ENCODE peak calls at places on chromosomes 12 and 14, in five cellular contexts. One of them, this sample, is unnamed.

GRCh38 chr14:104082807-104083206 is 2.7 kb upstream of the ASPG start:
- DNase-seq in neural progenitor cell: no peak
- DNase-seq in Panc1: no peak
- DNase-seq in sigmoid colon: no peak
- DNase-seq in H9: no peak
- DNase-seq in this sample: peak

GRCh38 chr12:128449146-128449894 is 182.3 kb downstream of the TMEM132C start:
- DNase-seq in neural progenitor cell: no peak
- DNase-seq in Panc1: no peak
- DNase-seq in sigmoid colon: no peak
- DNase-seq in H9: no peak
- DNase-seq in this sample: no peak

GRCh38 chr14:65790185-65790815 is 377.8 kb downstream of the FUT8 start:
- DNase-seq in neural progenitor cell: no peak
- DNase-seq in Panc1: no peak
- DNase-seq in sigmoid colon: no peak
- DNase-seq in H9: no peak
- DNase-seq in this sample: no peak

GRCh38 chr12:127810026-127810425 is 456.9 kb upstream of the TMEM132C start:
- DNase-seq in neural progenitor cell: no peak
- DNase-seq in Panc1: no peak
- DNase-seq in sigmoid colon: no peak
- DNase-seq in H9: no peak
- DNase-seq in this sample: no peak

GRCh38 chr12:53100466-53101151 is 2.7 kb upstream of the SOAT2 start:
- DNase-seq in neural progenitor cell: no peak
- DNase-seq in Panc1: no peak
- DNase-seq in sigmoid colon: peak
- DNase-seq in H9: no peak
- DNase-seq in this sample: no peak

GRCh38 chr12:45674583-45674982 is 54.9 kb upstream of the ARID2 start:
- DNase-seq in neural progenitor cell: no peak
- DNase-seq in Panc1: peak
- DNase-seq in sigmoid colon: peak
- DNase-seq in H9: no peak
- DNase-seq in this sample: no peak

GRCh38 chr14:35963209-35963608 is 137.1 kb downstream of the BRMS1L start:
- DNase-seq in neural progenitor cell: peak
- DNase-seq in Panc1: no peak
- DNase-seq in sigmoid colon: no peak
- DNase-seq in H9: no peak
- DNase-seq in this sample: no peak

GRCh38 chr14:61620130-61620946 is 75.0 kb upstream of the HIF1A start:
- DNase-seq in neural progenitor cell: no peak
- DNase-seq in Panc1: no peak
- DNase-seq in sigmoid colon: no peak
- DNase-seq in H9: no peak
- DNase-seq in this sample: no peak

GRCh38 chr14:52553671-52554575 is 1.3 kb downstream of the GPR137C start:
- DNase-seq in neural progenitor cell: peak
- DNase-seq in Panc1: no peak
- DNase-seq in sigmoid colon: peak
- DNase-seq in H9: peak
- DNase-seq in this sample: peak

GRCh38 chr12:20220339-20220738 is 148.0 kb upstream of the PDE3A start:
- DNase-seq in neural progenitor cell: peak
- DNase-seq in Panc1: no peak
- DNase-seq in sigmoid colon: no peak
- DNase-seq in H9: peak
- DNase-seq in this sample: no peak

GRCh38 chr12:132534076-132534475 is 44.1 kb downstream of the FBRSL1 start:
- DNase-seq in neural progenitor cell: no peak
- DNase-seq in Panc1: no peak
- DNase-seq in sigmoid colon: no peak
- DNase-seq in H9: no peak
- DNase-seq in this sample: no peak
- TF ChIP-seq CTCF in neural progenitor cell: no peak
- TF ChIP-seq CTCF in Panc1: no peak
- TF ChIP-seq CTCF in sigmoid colon: no peak
- TF ChIP-seq CTCF in H9: no peak
- TF ChIP-seq CTCF in this sample: no peak

GRCh38 chr14:70907172-70907995 is at the start of gene PCNX1:
- DNase-seq in neural progenitor cell: peak
- DNase-seq in Panc1: no peak
- DNase-seq in sigmoid colon: peak
- DNase-seq in H9: peak
- DNase-seq in this sample: peak

GRCh38 chr14:70907996-70908917 is 998 bp downstream of the PCNX1 start:
- DNase-seq in neural progenitor cell: peak
- DNase-seq in Panc1: no peak
- DNase-seq in sigmoid colon: peak
- DNase-seq in H9: peak
- DNase-seq in this sample: peak

GRCh38 chr14:70908918-70909641 is 1.8 kb downstream of the PCNX1 start:
- DNase-seq in neural progenitor cell: no peak
- DNase-seq in Panc1: no peak
- DNase-seq in sigmoid colon: no peak
- DNase-seq in H9: no peak
- DNase-seq in this sample: no peak

GRCh38 chr14:70906785-70907171 is 481 bp upstream of the PCNX1 start:
- DNase-seq in neural progenitor cell: no peak
- DNase-seq in Panc1: no peak
- DNase-seq in sigmoid colon: no peak
- DNase-seq in H9: no peak
- DNase-seq in this sample: no peak

DNA sequence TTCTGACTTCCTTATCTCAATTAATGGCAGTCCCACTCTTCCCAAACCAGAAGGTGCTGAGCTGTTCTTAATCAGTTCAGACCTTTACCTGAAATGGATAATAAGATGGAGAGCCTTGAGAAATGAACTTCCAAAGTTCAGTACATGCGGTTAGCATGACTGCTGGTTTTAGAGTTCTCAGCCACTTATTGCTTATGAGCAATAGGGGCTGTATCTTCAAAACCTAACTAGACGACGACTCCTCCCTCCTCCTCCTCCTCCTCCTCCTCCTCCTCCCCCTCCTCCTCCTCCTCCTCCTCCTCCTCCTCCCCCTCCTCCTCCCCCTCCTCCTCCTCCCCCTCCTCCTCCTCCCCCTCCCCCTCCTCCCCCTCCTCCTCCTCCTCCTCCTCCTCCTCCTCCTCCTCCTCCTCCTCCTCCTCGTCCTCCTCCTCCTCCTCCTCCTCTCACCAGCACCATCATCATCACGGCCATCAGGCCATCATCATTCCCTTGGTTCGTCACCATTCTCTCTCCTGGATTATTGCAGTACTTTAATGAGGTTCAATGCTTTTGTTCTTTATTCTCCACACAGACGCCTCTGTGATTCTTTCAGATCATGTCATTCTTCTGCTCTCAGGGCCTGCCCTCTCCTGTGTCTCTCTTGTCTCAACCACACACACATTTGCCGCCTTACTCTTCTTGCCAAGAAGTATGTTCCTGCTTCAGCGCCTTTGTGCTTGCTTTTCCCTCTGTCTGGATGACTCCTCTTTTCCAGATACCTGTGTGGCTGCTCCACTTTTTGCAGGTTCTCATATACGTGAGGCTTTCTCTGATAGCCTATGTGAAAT is 2.7 kb downstream of the PCNX1 start:
- DNase-seq in neural progenitor cell: peak
- DNase-seq in Panc1: no peak
- DNase-seq in sigmoid colon: no peak
- DNase-seq in H9: no peak
- DNase-seq in this sample: no peak
- H3K27ac ChIP-seq in neural progenitor cell: peak
- H3K27ac ChIP-seq in Panc1: peak
- H3K27ac ChIP-seq in sigmoid colon: no peak
- H3K27ac ChIP-seq in H9: no peak
- H3K27ac ChIP-seq in this sample: no peak

DNA sequence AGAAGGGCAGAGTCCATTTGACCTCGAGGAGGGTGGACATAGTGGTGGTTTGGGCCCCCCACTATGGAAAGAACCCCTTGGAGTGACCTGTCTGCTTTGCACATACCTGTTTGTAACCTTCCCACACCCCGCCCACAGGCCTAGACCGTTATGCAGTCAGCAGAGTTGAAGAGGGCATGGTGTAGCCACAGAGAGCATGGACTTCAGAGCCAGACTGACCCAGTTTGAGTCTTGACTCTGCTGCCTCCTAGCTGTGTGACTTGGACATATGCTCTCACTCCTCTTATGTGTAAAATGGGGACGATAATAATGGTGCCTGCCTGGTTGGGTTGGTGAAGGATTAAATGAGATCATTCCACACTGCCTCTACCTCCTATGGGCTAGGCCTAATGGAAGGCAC is 40.9 kb upstream of the NOS1 start:
- DNase-seq in neural progenitor cell: peak
- DNase-seq in Panc1: no peak
- DNase-seq in sigmoid colon: no peak
- DNase-seq in H9: peak
- DNase-seq in this sample: no peak
- TF ChIP-seq CTCF in neural progenitor cell: peak
- TF ChIP-seq CTCF in Panc1: no peak
- TF ChIP-seq CTCF in sigmoid colon: no peak
- TF ChIP-seq CTCF in H9: peak
- TF ChIP-seq CTCF in this sample: peak

DNA sequence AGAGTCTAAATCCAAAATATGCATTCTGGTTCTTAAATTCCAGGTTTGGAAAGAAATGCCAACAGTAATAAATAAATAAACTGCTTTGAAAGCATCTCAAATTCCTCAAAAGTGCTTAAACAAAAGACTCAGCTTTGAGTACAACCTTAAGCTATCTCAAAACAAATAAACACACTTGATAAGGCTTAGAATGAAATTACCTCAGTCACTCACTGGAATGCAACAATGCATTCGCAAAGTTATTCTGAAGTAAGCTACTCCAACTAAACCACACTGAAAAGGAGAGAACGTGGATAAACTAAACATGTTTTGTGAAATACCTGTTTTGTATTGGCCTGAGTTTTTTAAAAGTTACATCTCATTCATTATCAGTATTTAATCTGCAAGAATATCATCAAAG is 1.2 kb downstream of the SPTSSA start:
- DNase-seq in neural progenitor cell: peak
- DNase-seq in Panc1: no peak
- DNase-seq in sigmoid colon: no peak
- DNase-seq in H9: no peak
- DNase-seq in this sample: no peak
- H3K27ac ChIP-seq in neural progenitor cell: no peak
- H3K27ac ChIP-seq in Panc1: peak
- H3K27ac ChIP-seq in sigmoid colon: peak
- H3K27ac ChIP-seq in H9: no peak
- H3K27ac ChIP-seq in this sample: peak

This sample was measured in right lobe of liver.